ENCODE peak calls at places on chromosomes 16 and 17, in seven cellular contexts. One of them, this sample, is unnamed.

GRCh38 chr16:87822571-87822970 is 46.7 kb downstream of the SLC7A5 start:
- DNase-seq in GM12891: no peak
- DNase-seq in GM12865: no peak
- DNase-seq in lower leg skin: no peak
- DNase-seq in hypothalamus: no peak
- DNase-seq in NCI-H2029 treated with DMSO at 0.1 percent for 48 hours: no peak
- DNase-seq in RWPE1: no peak
- DNase-seq in this sample: no peak

GRCh38 chr17:64061157-64061898 is 40.9 kb upstream of the ICAM2 start:
- DNase-seq in NCI-H2029 treated with DMSO at 0.1 percent for 48 hours: no peak
- DNase-seq in GM12865: peak
- DNase-seq in hypothalamus: no peak
- DNase-seq in lower leg skin: no peak
- DNase-seq in GM12891: no peak
- DNase-seq in RWPE1: no peak
- DNase-seq in this sample: peak

GRCh38 chr17:45277216-45277849 is 15.4 kb upstream of the SPATA32 start:
- DNase-seq in NCI-H2029 treated with DMSO at 0.1 percent for 48 hours: peak
- DNase-seq in GM12891: peak
- DNase-seq in lower leg skin: peak
- DNase-seq in RWPE1: peak
- DNase-seq in GM12865: peak
- DNase-seq in hypothalamus: peak
- DNase-seq in this sample: peak

GRCh38 chr16:19908921-19909320 is 24.3 kb upstream of the GPRC5B start:
- DNase-seq in RWPE1: no peak
- DNase-seq in GM12865: no peak
- DNase-seq in hypothalamus: no peak
- DNase-seq in lower leg skin: no peak
- DNase-seq in NCI-H2029 treated with DMSO at 0.1 percent for 48 hours: no peak
- DNase-seq in GM12891: no peak
- DNase-seq in this sample: no peak

GRCh38 chr17:43578699-43579569 is 32.8 kb upstream of the ETV4 start:
- DNase-seq in lower leg skin: no peak
- DNase-seq in NCI-H2029 treated with DMSO at 0.1 percent for 48 hours: no peak
- DNase-seq in GM12865: peak
- DNase-seq in hypothalamus: no peak
- DNase-seq in GM12891: no peak
- DNase-seq in RWPE1: no peak
- DNase-seq in this sample: peak

GRCh38 chr17:4951486-4951885 is 567 bp downstream of the ENO3 start:
- DNase-seq in lower leg skin: no peak
- DNase-seq in GM12891: no peak
- DNase-seq in RWPE1: no peak
- DNase-seq in NCI-H2029 treated with DMSO at 0.1 percent for 48 hours: no peak
- DNase-seq in hypothalamus: no peak
- DNase-seq in GM12865: no peak
- DNase-seq in this sample: no peak

GRCh38 chr16:24497405-24497804 is 42.0 kb upstream of the RBBP6 start:
- DNase-seq in hypothalamus: no peak
- DNase-seq in GM12865: no peak
- DNase-seq in RWPE1: peak
- DNase-seq in lower leg skin: no peak
- DNase-seq in GM12891: no peak
- DNase-seq in NCI-H2029 treated with DMSO at 0.1 percent for 48 hours: no peak
- DNase-seq in this sample: no peak

GRCh38 chr17:7280519-7281073 is 922 bp upstream of the SLC2A4 start:
- DNase-seq in hypothalamus: peak
- DNase-seq in NCI-H2029 treated with DMSO at 0.1 percent for 48 hours: peak
- DNase-seq in lower leg skin: peak
- DNase-seq in GM12865: peak
- DNase-seq in GM12891: peak
- DNase-seq in RWPE1: peak
- DNase-seq in this sample: peak

GRCh38 chr16:77276686-77277085 is 77.5 kb downstream of the SYCE1L start:
- DNase-seq in hypothalamus: no peak
- DNase-seq in NCI-H2029 treated with DMSO at 0.1 percent for 48 hours: no peak
- DNase-seq in GM12891: no peak
- DNase-seq in RWPE1: no peak
- DNase-seq in lower leg skin: no peak
- DNase-seq in GM12865: no peak
- DNase-seq in this sample: no peak

GRCh38 chr16:57566436-57566835 is 24.0 kb downstream of the ADGRG5 start:
- DNase-seq in hypothalamus: no peak
- DNase-seq in GM12891: no peak
- DNase-seq in NCI-H2029 treated with DMSO at 0.1 percent for 48 hours: no peak
- DNase-seq in lower leg skin: no peak
- DNase-seq in RWPE1: no peak
- DNase-seq in GM12865: no peak
- DNase-seq in this sample: no peak

GRCh38 chr16:83615131-83615530 is 192.6 kb upstream of the HSBP1 start:
- DNase-seq in RWPE1: no peak
- DNase-seq in hypothalamus: no peak
- DNase-seq in NCI-H2029 treated with DMSO at 0.1 percent for 48 hours: no peak
- DNase-seq in lower leg skin: no peak
- DNase-seq in GM12891: no peak
- DNase-seq in GM12865: no peak
- DNase-seq in this sample: no peak

GRCh38 chr16:57994778-57995177 is 5.7 kb downstream of the ZNF319 start:
- DNase-seq in NCI-H2029 treated with DMSO at 0.1 percent for 48 hours: no peak
- DNase-seq in lower leg skin: no peak
- DNase-seq in GM12865: peak
- DNase-seq in hypothalamus: no peak
- DNase-seq in GM12891: peak
- DNase-seq in RWPE1: no peak
- DNase-seq in this sample: peak

GRCh38 chr16:86635181-86635580 is 56.8 kb downstream of the FOXL1 start:
- DNase-seq in GM12865: no peak
- DNase-seq in NCI-H2029 treated with DMSO at 0.1 percent for 48 hours: no peak
- DNase-seq in RWPE1: no peak
- DNase-seq in GM12891: no peak
- DNase-seq in lower leg skin: no peak
- DNase-seq in hypothalamus: no peak
- DNase-seq in this sample: no peak

GRCh38 chr16:72202014-72202413 is 30.1 kb upstream of the PMFBP1 start:
- DNase-seq in NCI-H2029 treated with DMSO at 0.1 percent for 48 hours: no peak
- DNase-seq in lower leg skin: peak
- DNase-seq in GM12865: no peak
- DNase-seq in RWPE1: peak
- DNase-seq in GM12891: no peak
- DNase-seq in hypothalamus: no peak
- DNase-seq in this sample: no peak

GRCh38 chr16:89103156-89103555 is 9.5 kb downstream of the ACSF3 start:
- DNase-seq in lower leg skin: no peak
- DNase-seq in GM12865: no peak
- DNase-seq in NCI-H2029 treated with DMSO at 0.1 percent for 48 hours: no peak
- DNase-seq in hypothalamus: no peak
- DNase-seq in RWPE1: no peak
- DNase-seq in GM12891: no peak
- DNase-seq in this sample: no peak

GRCh38 chr16:27511657-27512056 is 38.1 kb downstream of the GTF3C1 start:
- DNase-seq in NCI-H2029 treated with DMSO at 0.1 percent for 48 hours: no peak
- DNase-seq in GM12865: no peak
- DNase-seq in lower leg skin: no peak
- DNase-seq in hypothalamus: no peak
- DNase-seq in RWPE1: no peak
- DNase-seq in GM12891: no peak
- DNase-seq in this sample: no peak

GRCh38 chr16:3797904-3798811 is 80.8 kb upstream of the TRAP1 start:
- DNase-seq in NCI-H2029 treated with DMSO at 0.1 percent for 48 hours: no peak
- DNase-seq in GM12891: no peak
- DNase-seq in lower leg skin: peak
- DNase-seq in RWPE1: no peak
- DNase-seq in hypothalamus: no peak
- DNase-seq in GM12865: peak
- DNase-seq in this sample: peak

GRCh38 chr17:82876602-82877391 is 37.0 kb upstream of the ZNF750 start:
- DNase-seq in lower leg skin: peak
- DNase-seq in NCI-H2029 treated with DMSO at 0.1 percent for 48 hours: peak
- DNase-seq in hypothalamus: peak
- DNase-seq in RWPE1: peak
- DNase-seq in GM12865: no peak
- DNase-seq in GM12891: no peak
- DNase-seq in this sample: no peak

GRCh38 chr17:17957584-17957916 is 14.7 kb downstream of the TOM1L2 start:
- DNase-seq in GM12865: no peak
- DNase-seq in GM12891: no peak
- DNase-seq in RWPE1: no peak
- DNase-seq in NCI-H2029 treated with DMSO at 0.1 percent for 48 hours: no peak
- DNase-seq in hypothalamus: no peak
- DNase-seq in lower leg skin: no peak
- DNase-seq in this sample: no peak